ENCODE peak calls at places on chromosomes 3 and 15, in four cellular contexts. G is HepG2, O is H1, Q is K562. A is an unnamed sample.

GRCh38 chr3:132417695-132418520 is 606 bp downstream of the DNAJC13 start:
- DNase-seq in G (peak; percentile 53), O (no peak), Q (peak; percentile 43), A (no peak)

GRCh38 chr3:187319699-187320302 is 28.3 kb upstream of the MASP1 start:
- DNase-seq in G (peak; percentile 35), O (peak; percentile 72), Q (peak; percentile 63), A (peak; percentile 65)

GRCh38 chr3:107524214-107525100 is 1.7 kb downstream of the BBX start:
- DNase-seq in G (peak; percentile 41), O (no peak), Q (peak; percentile 38), A (no peak)

GRCh38 chr15:82110144-82110543 is 64.3 kb upstream of the MEX3B start:
- DNase-seq in G (no peak), O (no peak), Q (no peak), A (no peak)

GRCh38 chr3:49930922-49931321 is 1.3 kb upstream of the MON1A start:
- DNase-seq in G (peak; percentile 61), O (no peak), Q (peak; percentile 59), A (peak; percentile 53)

GRCh38 chr15:101187820-101188516 is 63.9 kb downstream of the CHSY1 start:
- DNase-seq in G (no peak), O (no peak), Q (no peak), A (no peak)

GRCh38 chr3:186425788-186426730 is 64.0 kb upstream of the DGKG start:
- DNase-seq in G (no peak), O (no peak), Q (peak; percentile 28), A (no peak)

GRCh38 chr3:157436583-157437300 is at the start of gene PTX3:
- DNase-seq in G (no peak), O (no peak), Q (no peak), A (no peak)

GRCh38 chr3:144624656-144625055 is 653.0 kb downstream of the DIPK2A start:
- DNase-seq in G (no peak), O (no peak), Q (no peak), A (no peak)

GRCh38 chr15:80749589-80749988 is 29.6 kb upstream of the CEMIP start:
- DNase-seq in G (no peak), O (no peak), Q (no peak), A (no peak)

GRCh38 chr3:19012846-19013245 is 135.5 kb upstream of the KCNH8 start:
- DNase-seq in G (no peak), O (no peak), Q (no peak), A (no peak)
- TF ChIP-seq FOSL1 in G (no peak), O (no peak), Q (no peak), A (no peak)

GRCh38 chr15:90838066-90838465 is 30.3 kb upstream of the FURIN start:
- DNase-seq in G (no peak), O (no peak), Q (no peak), A (no peak)
- TF ChIP-seq FOSL1 in G (no peak), O (no peak), Q (no peak), A (no peak)

DNA sequence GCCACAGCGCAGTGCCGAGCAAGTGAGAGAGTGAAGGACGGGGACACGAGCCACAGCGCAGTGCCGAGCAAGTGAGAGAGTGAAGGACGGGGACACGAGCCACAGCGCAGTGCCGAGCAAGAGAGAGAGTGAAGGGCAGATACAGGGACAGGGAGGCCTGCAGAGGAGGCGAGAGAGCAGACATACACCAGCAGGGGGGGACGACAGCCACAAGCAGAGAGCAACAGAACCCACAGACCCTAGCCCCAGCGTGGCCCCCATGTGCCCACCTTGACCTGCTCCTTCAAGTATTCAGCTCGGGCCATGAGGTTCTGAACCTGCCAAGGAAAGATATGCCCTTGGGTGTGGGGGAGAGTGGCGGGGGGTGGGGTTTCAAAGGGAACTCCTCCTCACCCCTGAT is 5.5 kb downstream of the ULK3 start:
- DNase-seq in G (no peak), O (no peak), Q (no peak), A (no peak)
- TF ChIP-seq FOSL1 in G (no peak), O (no peak), Q (no peak), A (no peak)

GRCh38 chr3:43043071-43043766 is 62.7 kb downstream of the POMGNT2 start:
- DNase-seq in G (no peak), O (no peak), Q (no peak), A (no peak)
- TF ChIP-seq FOSL1 in G (no peak), O (no peak), Q (no peak), A (no peak)

GRCh38 chr3:121621491-121621890 is 28.3 kb downstream of the FBXO40 start:
- DNase-seq in G (no peak), O (no peak), Q (no peak), A (no peak)
- TF ChIP-seq FOSL1 in G (no peak), O (no peak), Q (no peak), A (no peak)

GRCh38 chr3:47319952-47320351 is 37.2 kb downstream of the KLHL18 start:
- DNase-seq in G (no peak), O (no peak), Q (no peak), A (no peak)
- TF ChIP-seq FOSL1 in G (no peak), O (no peak), Q (no peak), A (no peak)

DNA sequence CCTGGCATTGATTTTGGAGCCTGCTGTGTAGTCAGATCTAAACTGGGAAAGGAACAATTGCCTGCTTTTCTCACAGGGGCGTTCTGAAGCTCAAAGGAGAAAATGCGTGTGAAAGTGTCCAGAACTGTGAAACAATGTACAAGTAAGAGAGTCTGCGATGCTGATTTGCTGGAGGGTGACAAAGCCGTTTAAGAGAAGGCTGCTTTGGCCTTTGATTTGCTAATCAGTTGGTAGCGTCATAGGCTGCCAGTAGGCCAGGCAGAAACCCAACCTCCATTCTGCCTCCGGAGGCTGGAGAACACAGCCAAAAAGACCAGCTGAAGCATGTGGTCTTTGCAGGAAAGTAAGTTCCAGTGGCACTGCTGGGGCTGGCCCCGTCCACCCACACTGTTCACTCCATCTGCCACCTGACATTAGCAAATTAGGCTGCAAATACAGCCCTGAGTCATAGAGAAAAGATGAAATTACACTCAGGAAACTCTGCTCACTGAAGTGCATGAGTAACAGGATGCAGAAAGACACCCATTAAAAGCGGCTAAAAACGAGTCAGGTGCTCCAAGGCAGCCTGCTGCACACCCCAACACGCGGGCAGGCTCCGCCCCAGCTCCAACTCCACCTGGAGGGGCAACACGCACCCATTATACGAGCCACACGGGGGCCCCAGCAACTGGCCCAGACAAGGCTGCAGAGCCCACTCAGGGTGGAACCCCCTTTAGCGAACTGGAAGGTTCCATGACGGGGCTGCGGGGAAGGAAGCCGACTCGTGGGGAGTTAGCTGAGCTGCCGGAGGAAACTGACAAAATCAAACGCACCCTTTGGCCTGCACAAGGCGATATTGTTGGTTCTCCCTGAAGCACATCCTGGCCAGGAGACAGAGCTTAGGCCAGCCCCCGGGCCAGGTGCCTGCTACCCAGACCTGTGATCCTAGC is 31.6 kb downstream of the ZDHHC19 start:
- DNase-seq in G (no peak), O (no peak), Q (peak; percentile 68), A (no peak)
- TF ChIP-seq FOSL1 in G (no peak), O (no peak), Q (peak; percentile 27), A (no peak)

GRCh38 chr3:58260733-58261132 is 23.1 kb downstream of the ABHD6 start:
- DNase-seq in G (no peak), O (no peak), Q (no peak), A (no peak)
- TF ChIP-seq FOSL1 in G (no peak), O (no peak), Q (peak; percentile 27), A (no peak)

GRCh38 chr3:143597774-143598652 is 250.3 kb downstream of the SLC9A9 start:
- DNase-seq in G (no peak), O (no peak), Q (no peak), A (no peak)

GRCh38 chr3:143603774-143604173 is 244.5 kb downstream of the SLC9A9 start:
- DNase-seq in G (no peak), O (no peak), Q (no peak), A (no peak)

GRCh38 chr3:143601738-143602480 is 246.4 kb downstream of the SLC9A9 start:
- DNase-seq in G (no peak), O (no peak), Q (no peak), A (no peak)

GRCh38 chr3:143604402-143604801 is 243.9 kb downstream of the SLC9A9 start:
- DNase-seq in G (no peak), O (no peak), Q (no peak), A (no peak)

GRCh38 chr3:143600762-143601161 is 247.5 kb downstream of the SLC9A9 start:
- DNase-seq in G (no peak), O (no peak), Q (no peak), A (no peak)
- TF ChIP-seq FOSL1 in G (no peak), O (no peak), Q (no peak), A (no peak)

GRCh38 chr3:62416109-62416508 is 42.8 kb upstream of the FEZF2 start:
- DNase-seq in G (no peak), O (no peak), Q (no peak), A (no peak)

GRCh38 chr3:62415312-62415791 is 42.0 kb upstream of the FEZF2 start:
- DNase-seq in G (no peak), O (peak; percentile 83), Q (no peak), A (no peak)

DNA sequence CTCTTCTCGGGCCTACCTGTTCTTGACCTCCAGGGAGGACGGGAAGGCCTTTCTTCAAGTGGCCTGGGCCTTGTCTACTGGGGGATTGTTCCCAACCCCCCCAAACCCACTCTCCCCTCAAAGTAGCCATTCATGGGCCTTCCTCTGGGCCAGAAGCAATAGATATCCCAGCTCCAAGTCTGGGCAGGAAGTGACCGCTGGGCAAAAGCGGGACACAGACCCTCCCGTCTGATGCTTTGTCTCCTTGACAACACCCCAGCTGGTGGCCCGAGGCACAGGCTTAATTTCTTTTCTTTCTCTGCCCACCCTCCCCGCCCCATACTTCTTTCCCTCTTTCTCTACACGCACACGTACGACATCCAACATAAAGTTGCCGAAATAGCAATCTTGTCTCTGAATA is 41.4 kb upstream of the FEZF2 start:
- DNase-seq in G (no peak), O (no peak), Q (no peak), A (no peak)
- TF ChIP-seq FOSL1 in G (no peak), O (no peak), Q (no peak), A (no peak)

A was measured in HCT116.